ENCODE peak calls at places on chromosomes 11 and 22, in six cellular contexts. One of them, this sample, is unnamed.

GRCh38 chr11:84236436-84236835 is 950.3 kb upstream of the CCDC90B start:
- DNase-seq in activated CD8-positive, alpha-beta memory T cell treated with anti-CD3 and anti-CD28 coated beads, Interleukin-2, amount 50 U/mL, for 48 hours: no peak
- DNase-seq in foreskin fibroblast: no peak
- DNase-seq in AG20443: no peak
- DNase-seq in RPMI8226: no peak
- DNase-seq in hepatic stellate cell: no peak
- DNase-seq in this sample: no peak

GRCh38 chr11:40517122-40517521 is 942.3 kb downstream of the LRRC4C start:
- DNase-seq in activated CD8-positive, alpha-beta memory T cell treated with anti-CD3 and anti-CD28 coated beads, Interleukin-2, amount 50 U/mL, for 48 hours: no peak
- DNase-seq in foreskin fibroblast: no peak
- DNase-seq in AG20443: no peak
- DNase-seq in RPMI8226: no peak
- DNase-seq in hepatic stellate cell: no peak
- DNase-seq in this sample: no peak

GRCh38 chr22:46843691-46844297 is 81.3 kb downstream of the TBC1D22A start:
- DNase-seq in activated CD8-positive, alpha-beta memory T cell treated with anti-CD3 and anti-CD28 coated beads, Interleukin-2, amount 50 U/mL, for 48 hours: no peak
- DNase-seq in foreskin fibroblast: peak
- DNase-seq in AG20443: peak
- DNase-seq in RPMI8226: no peak
- DNase-seq in hepatic stellate cell: no peak
- DNase-seq in this sample: no peak

GRCh38 chr11:35820614-35821013 is 123.2 kb upstream of the LDLRAD3 start:
- DNase-seq in activated CD8-positive, alpha-beta memory T cell treated with anti-CD3 and anti-CD28 coated beads, Interleukin-2, amount 50 U/mL, for 48 hours: no peak
- DNase-seq in foreskin fibroblast: peak
- DNase-seq in AG20443: no peak
- DNase-seq in RPMI8226: no peak
- DNase-seq in hepatic stellate cell: no peak
- DNase-seq in this sample: no peak

GRCh38 chr11:131906963-131907362 is 536.5 kb downstream of the NTM start:
- DNase-seq in activated CD8-positive, alpha-beta memory T cell treated with anti-CD3 and anti-CD28 coated beads, Interleukin-2, amount 50 U/mL, for 48 hours: no peak
- DNase-seq in foreskin fibroblast: peak
- DNase-seq in AG20443: no peak
- DNase-seq in RPMI8226: no peak
- DNase-seq in hepatic stellate cell: no peak
- DNase-seq in this sample: no peak

GRCh38 chr22:20573830-20574615 is 66.6 kb downstream of the MED15 start:
- DNase-seq in activated CD8-positive, alpha-beta memory T cell treated with anti-CD3 and anti-CD28 coated beads, Interleukin-2, amount 50 U/mL, for 48 hours: no peak
- DNase-seq in foreskin fibroblast: no peak
- DNase-seq in AG20443: no peak
- DNase-seq in RPMI8226: no peak
- DNase-seq in hepatic stellate cell: no peak
- DNase-seq in this sample: no peak

GRCh38 chr22:25100972-25101371 is 98.7 kb upstream of the CRYBB3 start:
- DNase-seq in activated CD8-positive, alpha-beta memory T cell treated with anti-CD3 and anti-CD28 coated beads, Interleukin-2, amount 50 U/mL, for 48 hours: no peak
- DNase-seq in foreskin fibroblast: no peak
- DNase-seq in AG20443: no peak
- DNase-seq in RPMI8226: no peak
- DNase-seq in hepatic stellate cell: no peak
- DNase-seq in this sample: no peak

GRCh38 chr11:10452211-10452767 is 2.8 kb upstream of the AMPD3 start:
- DNase-seq in activated CD8-positive, alpha-beta memory T cell treated with anti-CD3 and anti-CD28 coated beads, Interleukin-2, amount 50 U/mL, for 48 hours: no peak
- DNase-seq in foreskin fibroblast: peak
- DNase-seq in AG20443: no peak
- DNase-seq in RPMI8226: no peak
- DNase-seq in hepatic stellate cell: no peak
- DNase-seq in this sample: peak

GRCh38 chr11:3169235-3169951 is 4.3 kb upstream of the OSBPL5 start:
- DNase-seq in activated CD8-positive, alpha-beta memory T cell treated with anti-CD3 and anti-CD28 coated beads, Interleukin-2, amount 50 U/mL, for 48 hours: peak
- DNase-seq in foreskin fibroblast: peak
- DNase-seq in AG20443: peak
- DNase-seq in RPMI8226: peak
- DNase-seq in hepatic stellate cell: peak
- DNase-seq in this sample: no peak

GRCh38 chr22:42500164-42500835 is 19.3 kb downstream of the RRP7A start:
- DNase-seq in activated CD8-positive, alpha-beta memory T cell treated with anti-CD3 and anti-CD28 coated beads, Interleukin-2, amount 50 U/mL, for 48 hours: peak
- DNase-seq in foreskin fibroblast: peak
- DNase-seq in AG20443: peak
- DNase-seq in RPMI8226: peak
- DNase-seq in hepatic stellate cell: peak
- DNase-seq in this sample: peak

GRCh38 chr11:129968611-129969419 is 33.8 kb downstream of the PRDM10 start:
- DNase-seq in activated CD8-positive, alpha-beta memory T cell treated with anti-CD3 and anti-CD28 coated beads, Interleukin-2, amount 50 U/mL, for 48 hours: no peak
- DNase-seq in foreskin fibroblast: no peak
- DNase-seq in AG20443: no peak
- DNase-seq in RPMI8226: peak
- DNase-seq in hepatic stellate cell: no peak
- DNase-seq in this sample: no peak

GRCh38 chr11:59771605-59772004 is 16.4 kb downstream of the STX3 start:
- DNase-seq in activated CD8-positive, alpha-beta memory T cell treated with anti-CD3 and anti-CD28 coated beads, Interleukin-2, amount 50 U/mL, for 48 hours: no peak
- DNase-seq in foreskin fibroblast: no peak
- DNase-seq in AG20443: no peak
- DNase-seq in RPMI8226: no peak
- DNase-seq in hepatic stellate cell: no peak
- DNase-seq in this sample: no peak

GRCh38 chr22:44580176-44580575 is 82.1 kb upstream of the RTL6 start:
- DNase-seq in activated CD8-positive, alpha-beta memory T cell treated with anti-CD3 and anti-CD28 coated beads, Interleukin-2, amount 50 U/mL, for 48 hours: no peak
- DNase-seq in foreskin fibroblast: no peak
- DNase-seq in AG20443: no peak
- DNase-seq in RPMI8226: no peak
- DNase-seq in hepatic stellate cell: no peak
- DNase-seq in this sample: no peak

GRCh38 chr11:129365816-129366215 is 9.8 kb upstream of the BARX2 start:
- DNase-seq in activated CD8-positive, alpha-beta memory T cell treated with anti-CD3 and anti-CD28 coated beads, Interleukin-2, amount 50 U/mL, for 48 hours: no peak
- DNase-seq in foreskin fibroblast: no peak
- DNase-seq in AG20443: no peak
- DNase-seq in RPMI8226: no peak
- DNase-seq in hepatic stellate cell: no peak
- DNase-seq in this sample: no peak

GRCh38 chr11:71499546-71499945 is 27.5 kb upstream of the KRTAP5-7 start:
- DNase-seq in activated CD8-positive, alpha-beta memory T cell treated with anti-CD3 and anti-CD28 coated beads, Interleukin-2, amount 50 U/mL, for 48 hours: no peak
- DNase-seq in foreskin fibroblast: no peak
- DNase-seq in AG20443: no peak
- DNase-seq in RPMI8226: no peak
- DNase-seq in hepatic stellate cell: no peak
- DNase-seq in this sample: no peak

GRCh38 chr22:41822289-41823057 is 10.4 kb upstream of the SREBF2 start:
- DNase-seq in activated CD8-positive, alpha-beta memory T cell treated with anti-CD3 and anti-CD28 coated beads, Interleukin-2, amount 50 U/mL, for 48 hours: no peak
- DNase-seq in foreskin fibroblast: peak
- DNase-seq in AG20443: peak
- DNase-seq in RPMI8226: peak
- DNase-seq in hepatic stellate cell: peak
- DNase-seq in this sample: no peak

GRCh38 chr11:70820311-70820710 is 422.0 kb downstream of the CTTN start:
- DNase-seq in activated CD8-positive, alpha-beta memory T cell treated with anti-CD3 and anti-CD28 coated beads, Interleukin-2, amount 50 U/mL, for 48 hours: no peak
- DNase-seq in foreskin fibroblast: no peak
- DNase-seq in AG20443: no peak
- DNase-seq in RPMI8226: no peak
- DNase-seq in hepatic stellate cell: no peak
- DNase-seq in this sample: no peak

GRCh38 chr11:57387284-57388030 is 3.0 kb downstream of the PRG2 start:
- DNase-seq in activated CD8-positive, alpha-beta memory T cell treated with anti-CD3 and anti-CD28 coated beads, Interleukin-2, amount 50 U/mL, for 48 hours: no peak
- DNase-seq in foreskin fibroblast: peak
- DNase-seq in AG20443: no peak
- DNase-seq in RPMI8226: peak
- DNase-seq in hepatic stellate cell: no peak
- DNase-seq in this sample: peak

GRCh38 chr22:41387341-41387740 is 5.6 kb downstream of the TEF start:
- DNase-seq in activated CD8-positive, alpha-beta memory T cell treated with anti-CD3 and anti-CD28 coated beads, Interleukin-2, amount 50 U/mL, for 48 hours: no peak
- DNase-seq in foreskin fibroblast: no peak
- DNase-seq in AG20443: no peak
- DNase-seq in RPMI8226: no peak
- DNase-seq in hepatic stellate cell: no peak
- DNase-seq in this sample: no peak

GRCh38 chr22:38088723-38089473 is 4.9 kb upstream of the SLC16A8 start:
- DNase-seq in activated CD8-positive, alpha-beta memory T cell treated with anti-CD3 and anti-CD28 coated beads, Interleukin-2, amount 50 U/mL, for 48 hours: no peak
- DNase-seq in foreskin fibroblast: peak
- DNase-seq in AG20443: peak
- DNase-seq in RPMI8226: no peak
- DNase-seq in hepatic stellate cell: no peak
- DNase-seq in this sample: no peak

GRCh38 chr22:36775589-36775965 is 342 bp downstream of the IFT27 start:
- DNase-seq in activated CD8-positive, alpha-beta memory T cell treated with anti-CD3 and anti-CD28 coated beads, Interleukin-2, amount 50 U/mL, for 48 hours: peak
- DNase-seq in foreskin fibroblast: peak
- DNase-seq in AG20443: no peak
- DNase-seq in RPMI8226: peak
- DNase-seq in hepatic stellate cell: no peak
- DNase-seq in this sample: no peak

GRCh38 chr11:1778141-1778911 is 14.6 kb upstream of the CTSD start:
- DNase-seq in activated CD8-positive, alpha-beta memory T cell treated with anti-CD3 and anti-CD28 coated beads, Interleukin-2, amount 50 U/mL, for 48 hours: peak
- DNase-seq in foreskin fibroblast: no peak
- DNase-seq in AG20443: no peak
- DNase-seq in RPMI8226: no peak
- DNase-seq in hepatic stellate cell: no peak
- DNase-seq in this sample: no peak

GRCh38 chr11:12539570-12539969 is 134.7 kb upstream of the TEAD1 start:
- DNase-seq in activated CD8-positive, alpha-beta memory T cell treated with anti-CD3 and anti-CD28 coated beads, Interleukin-2, amount 50 U/mL, for 48 hours: no peak
- DNase-seq in foreskin fibroblast: peak
- DNase-seq in AG20443: peak
- DNase-seq in RPMI8226: no peak
- DNase-seq in hepatic stellate cell: peak
- DNase-seq in this sample: peak

GRCh38 chr11:40187092-40187403 is 1272.4 kb downstream of the LRRC4C start:
- DNase-seq in activated CD8-positive, alpha-beta memory T cell treated with anti-CD3 and anti-CD28 coated beads, Interleukin-2, amount 50 U/mL, for 48 hours: no peak
- DNase-seq in foreskin fibroblast: no peak
- DNase-seq in AG20443: no peak
- DNase-seq in RPMI8226: no peak
- DNase-seq in hepatic stellate cell: no peak
- DNase-seq in this sample: no peak

GRCh38 chr22:46115388-46115678 is 35.0 kb upstream of the PPARA start:
- DNase-seq in activated CD8-positive, alpha-beta memory T cell treated with anti-CD3 and anti-CD28 coated beads, Interleukin-2, amount 50 U/mL, for 48 hours: no peak
- DNase-seq in foreskin fibroblast: peak
- DNase-seq in AG20443: no peak
- DNase-seq in RPMI8226: no peak
- DNase-seq in hepatic stellate cell: no peak
- DNase-seq in this sample: no peak

GRCh38 chr22:38086942-38087341 is 3.0 kb upstream of the SLC16A8 start:
- DNase-seq in activated CD8-positive, alpha-beta memory T cell treated with anti-CD3 and anti-CD28 coated beads, Interleukin-2, amount 50 U/mL, for 48 hours: no peak
- DNase-seq in foreskin fibroblast: no peak
- DNase-seq in AG20443: no peak
- DNase-seq in RPMI8226: no peak
- DNase-seq in hepatic stellate cell: no peak
- DNase-seq in this sample: no peak

GRCh38 chr11:92546089-92546488 is 321.5 kb downstream of the FAT3 start:
- DNase-seq in activated CD8-positive, alpha-beta memory T cell treated with anti-CD3 and anti-CD28 coated beads, Interleukin-2, amount 50 U/mL, for 48 hours: no peak
- DNase-seq in foreskin fibroblast: no peak
- DNase-seq in AG20443: no peak
- DNase-seq in RPMI8226: no peak
- DNase-seq in hepatic stellate cell: no peak
- DNase-seq in this sample: no peak

GRCh38 chr22:39183991-39184585 is 31.6 kb upstream of the CBX7 start:
- DNase-seq in activated CD8-positive, alpha-beta memory T cell treated with anti-CD3 and anti-CD28 coated beads, Interleukin-2, amount 50 U/mL, for 48 hours: no peak
- DNase-seq in foreskin fibroblast: peak
- DNase-seq in AG20443: peak
- DNase-seq in RPMI8226: no peak
- DNase-seq in hepatic stellate cell: peak
- DNase-seq in this sample: no peak

GRCh38 chr11:63768232-63769043 is at the start of gene ZFTA:
- DNase-seq in activated CD8-positive, alpha-beta memory T cell treated with anti-CD3 and anti-CD28 coated beads, Interleukin-2, amount 50 U/mL, for 48 hours: peak
- DNase-seq in foreskin fibroblast: peak
- DNase-seq in AG20443: peak
- DNase-seq in RPMI8226: peak
- DNase-seq in hepatic stellate cell: peak
- DNase-seq in this sample: no peak

GRCh38 chr22:20611418-20611817 is 104.0 kb downstream of the MED15 start:
- DNase-seq in activated CD8-positive, alpha-beta memory T cell treated with anti-CD3 and anti-CD28 coated beads, Interleukin-2, amount 50 U/mL, for 48 hours: no peak
- DNase-seq in foreskin fibroblast: no peak
- DNase-seq in AG20443: no peak
- DNase-seq in RPMI8226: no peak
- DNase-seq in hepatic stellate cell: no peak
- DNase-seq in this sample: no peak

GRCh38 chr22:17536269-17536668 is 27.0 kb upstream of the SLC25A18 start:
- DNase-seq in activated CD8-positive, alpha-beta memory T cell treated with anti-CD3 and anti-CD28 coated beads, Interleukin-2, amount 50 U/mL, for 48 hours: no peak
- DNase-seq in foreskin fibroblast: peak
- DNase-seq in AG20443: peak
- DNase-seq in RPMI8226: no peak
- DNase-seq in hepatic stellate cell: no peak
- DNase-seq in this sample: no peak

GRCh38 chr11:117313103-117313502 is 3.0 kb downstream of the BACE1 start:
- DNase-seq in activated CD8-positive, alpha-beta memory T cell treated with anti-CD3 and anti-CD28 coated beads, Interleukin-2, amount 50 U/mL, for 48 hours: no peak
- DNase-seq in foreskin fibroblast: no peak
- DNase-seq in AG20443: no peak
- DNase-seq in RPMI8226: no peak
- DNase-seq in hepatic stellate cell: no peak
- DNase-seq in this sample: no peak

GRCh38 chr11:43575931-43576833 is 104.4 kb upstream of the HSD17B12 start:
- DNase-seq in activated CD8-positive, alpha-beta memory T cell treated with anti-CD3 and anti-CD28 coated beads, Interleukin-2, amount 50 U/mL, for 48 hours: no peak
- DNase-seq in foreskin fibroblast: peak
- DNase-seq in AG20443: no peak
- DNase-seq in RPMI8226: no peak
- DNase-seq in hepatic stellate cell: no peak
- DNase-seq in this sample: no peak

GRCh38 chr11:107018902-107019493 is 722 bp upstream of the GUCY1A2 start:
- DNase-seq in activated CD8-positive, alpha-beta memory T cell treated with anti-CD3 and anti-CD28 coated beads, Interleukin-2, amount 50 U/mL, for 48 hours: peak
- DNase-seq in foreskin fibroblast: peak
- DNase-seq in AG20443: peak
- DNase-seq in RPMI8226: peak
- DNase-seq in hepatic stellate cell: peak
- DNase-seq in this sample: no peak

GRCh38 chr11:3865388-3866193 is 10.1 kb downstream of the STIM1 start:
- DNase-seq in activated CD8-positive, alpha-beta memory T cell treated with anti-CD3 and anti-CD28 coated beads, Interleukin-2, amount 50 U/mL, for 48 hours: no peak
- DNase-seq in foreskin fibroblast: peak
- DNase-seq in AG20443: peak
- DNase-seq in RPMI8226: peak
- DNase-seq in hepatic stellate cell: peak
- DNase-seq in this sample: no peak

GRCh38 chr11:581752-582151 is 5.5 kb downstream of the PHRF1 start:
- DNase-seq in activated CD8-positive, alpha-beta memory T cell treated with anti-CD3 and anti-CD28 coated beads, Interleukin-2, amount 50 U/mL, for 48 hours: no peak
- DNase-seq in foreskin fibroblast: no peak
- DNase-seq in AG20443: no peak
- DNase-seq in RPMI8226: no peak
- DNase-seq in hepatic stellate cell: no peak
- DNase-seq in this sample: no peak

GRCh38 chr11:61555051-61555969 is 25.6 kb downstream of the SYT7 start:
- DNase-seq in activated CD8-positive, alpha-beta memory T cell treated with anti-CD3 and anti-CD28 coated beads, Interleukin-2, amount 50 U/mL, for 48 hours: no peak
- DNase-seq in foreskin fibroblast: peak
- DNase-seq in AG20443: no peak
- DNase-seq in RPMI8226: no peak
- DNase-seq in hepatic stellate cell: peak
- DNase-seq in this sample: no peak

GRCh38 chr22:46942816-46943783 is 180.7 kb downstream of the TBC1D22A start:
- DNase-seq in activated CD8-positive, alpha-beta memory T cell treated with anti-CD3 and anti-CD28 coated beads, Interleukin-2, amount 50 U/mL, for 48 hours: no peak
- DNase-seq in foreskin fibroblast: no peak
- DNase-seq in AG20443: no peak
- DNase-seq in RPMI8226: no peak
- DNase-seq in hepatic stellate cell: no peak
- DNase-seq in this sample: no peak

GRCh38 chr11:33936057-33936456 is 44.2 kb upstream of the LMO2 start:
- DNase-seq in activated CD8-positive, alpha-beta memory T cell treated with anti-CD3 and anti-CD28 coated beads, Interleukin-2, amount 50 U/mL, for 48 hours: no peak
- DNase-seq in foreskin fibroblast: no peak
- DNase-seq in AG20443: no peak
- DNase-seq in RPMI8226: no peak
- DNase-seq in hepatic stellate cell: no peak
- DNase-seq in this sample: no peak

GRCh38 chr22:25403752-25404471 is 160.6 kb upstream of the GRK3 start:
- DNase-seq in activated CD8-positive, alpha-beta memory T cell treated with anti-CD3 and anti-CD28 coated beads, Interleukin-2, amount 50 U/mL, for 48 hours: no peak
- DNase-seq in foreskin fibroblast: peak
- DNase-seq in AG20443: peak
- DNase-seq in RPMI8226: peak
- DNase-seq in hepatic stellate cell: peak
- DNase-seq in this sample: no peak

This sample was measured in COLO829.